ENCODE peak calls at places on chromosome 17, in ten cellular contexts. S is GM23338; B is activated naive CD8-positive, alpha-beta T cell treated with anti-CD3 and anti-CD28 coated beads for 36 hours; H is stimulated activated CD4-positive, alpha-beta T cell treated with anti-CD3 and anti-CD28 coated beads, Interleukin-1b, Interleukin-23, amount 100 ng/mL, for 1 hour; W is NAMALWA; P is LoVo; D is NCI-H345; R is omental fat pad; Q is activated T-helper 1 cell treated with Interleukin-2 at 50 U/mL for 16 hours; U is nucleus accumbens. M is an unnamed sample.
A peak's percentile ranks its signal among the peaks of the same experiment; 100 is the strongest.

GRCh38 chr17:7361906-7362305 is 7.0 kb downstream of the TMEM95 start:
- DNase-seq in H (no peak), B (no peak), D (no peak), Q (no peak), S (no peak), P (no peak), W (no peak), R (no peak), U (no peak), M (no peak)

GRCh38 chr17:46194393-46195216 is 1.4 kb upstream of the KANSL1 start:
- DNase-seq in S (peak; percentile 73), B (peak; percentile 55), R (no peak), W (peak; percentile 79), P (peak; percentile 54), Q (peak; percentile 22), H (no peak), D (peak; percentile 20), U (no peak), M (no peak)

GRCh38 chr17:1785925-1786324 is 24.1 kb downstream of the SERPINF1 start:
- DNase-seq in B (no peak), S (no peak), H (no peak), D (no peak), W (no peak), Q (no peak), R (no peak), P (no peak), U (no peak), M (no peak)

GRCh38 chr17:28725660-28726395 is at the start of gene TLCD1:
- DNase-seq in S (peak; percentile 85), R (no peak), W (peak; percentile 87), P (peak; percentile 79), Q (no peak), D (peak; percentile 80), B (peak; percentile 81), U (peak; percentile 66), H (no peak), M (peak; percentile 88)

GRCh38 chr17:55726440-55726839 is 3.8 kb upstream of the TMEM100 start:
- DNase-seq in W (no peak), U (no peak), R (no peak), H (no peak), P (peak; percentile 16), D (peak; percentile 77), S (no peak), B (no peak), Q (no peak), M (peak; percentile 85)

GRCh38 chr17:6456914-6457687 is 12.8 kb downstream of the PIMREG start:
- DNase-seq in W (no peak), B (no peak), R (no peak), S (no peak), U (no peak), H (no peak), D (no peak), Q (no peak), P (no peak), M (no peak)

GRCh38 chr17:41404024-41404651 is 6.7 kb upstream of the KRT31 start:
- DNase-seq in W (no peak), Q (peak; percentile 9), H (peak; percentile 11), U (no peak), R (no peak), S (no peak), B (peak; percentile 54), P (peak; percentile 84), D (no peak), M (no peak)

GRCh38 chr17:75227729-75228128 is 22.2 kb downstream of the NUP85 start:
- DNase-seq in D (no peak), W (no peak), P (no peak), H (no peak), Q (no peak), S (no peak), R (no peak), B (no peak), U (no peak), M (no peak)

M was measured in suprapubic skin.